ENCODE peak calls at places on chromosomes 13 and 19, in five cellular contexts. Y is hepatocyte, B is neural progenitor cell, U is A549, C is ascending aorta. L is an unnamed sample.

GRCh38 chr13:99159331-99160061 is 41.2 kb upstream of the UBAC2 start:
- DNase-seq in Y (no peak), B (no peak), U (no peak), C (no peak), L (no peak)

GRCh38 chr13:49454388-49455015 is 10.4 kb downstream of the SETDB2 start:
- DNase-seq in Y (no peak), B (no peak), U (no peak), C (no peak), L (no peak)

GRCh38 chr19:23075031-23075733 is 41.6 kb upstream of the ZNF730 start:
- DNase-seq in Y (peak; percentile 87), B (peak; percentile 93), U (no peak), C (peak; percentile 70), L (no peak)

GRCh38 chr13:49220035-49220855 is at the start of gene MLNR:
- DNase-seq in Y (peak; percentile 46), B (peak; percentile 76), U (peak; percentile 67), C (no peak), L (no peak)

GRCh38 chr13:30805132-30805537 is 69.8 kb downstream of the ALOX5AP start:
- DNase-seq in Y (no peak), B (no peak), U (no peak), C (no peak), L (no peak)

GRCh38 chr19:48329167-48329891 is 4.0 kb downstream of the EMP3 start:
- DNase-seq in Y (peak; percentile 73), B (no peak), U (no peak), C (no peak), L (no peak)

GRCh38 chr19:43461303-43461702 is 4.1 kb downstream of the LYPD3 start:
- DNase-seq in Y (no peak), B (no peak), U (no peak), C (no peak), L (no peak)

GRCh38 chr13:95948646-95949045 is 104.6 kb downstream of the UGGT2 start:
- DNase-seq in Y (no peak), B (no peak), U (no peak), C (no peak), L (no peak)

GRCh38 chr13:34358811-34359513 is 541.0 kb downstream of the RFC3 start:
- DNase-seq in Y (no peak), B (no peak), U (no peak), C (no peak), L (no peak)

GRCh38 chr19:55160986-55161365 is 3.4 kb upstream of the TNNI3 start:
- DNase-seq in Y (no peak), B (no peak), U (no peak), C (no peak), L (no peak)

GRCh38 chr13:70098669-70099068 is 9.0 kb upstream of the ATXN8OS start:
- DNase-seq in Y (peak; percentile 8), B (no peak), U (no peak), C (no peak), L (no peak)

GRCh38 chr13:40780822-40781401 is 8.5 kb upstream of the SLC25A15 start:
- DNase-seq in Y (no peak), B (no peak), U (no peak), C (no peak), L (no peak)

GRCh38 chr13:97028441-97029299 is 34.4 kb upstream of the OXGR1 start:
- DNase-seq in Y (peak; percentile 74), B (peak; percentile 45), U (peak; percentile 23), C (peak; percentile 84), L (peak; percentile 60)

GRCh38 chr13:75757336-75757735 is 121.2 kb downstream of the LMO7 start:
- DNase-seq in Y (no peak), B (no peak), U (no peak), C (no peak), L (no peak)

GRCh38 chr19:38152461-38153379 is 71.3 kb downstream of the DPF1 start:
- DNase-seq in Y (no peak), B (no peak), U (no peak), C (no peak), L (no peak)

GRCh38 chr13:97275265-97275664 is 53.1 kb downstream of the MBNL2 start:
- DNase-seq in Y (peak; percentile 41), B (no peak), U (no peak), C (no peak), L (no peak)

GRCh38 chr19:343941-344624 is 513 bp downstream of the MIER2 start:
- DNase-seq in Y (peak; percentile 64), B (peak; percentile 81), U (peak; percentile 47), C (no peak), L (no peak)

GRCh38 chr19:7533281-7533819 is 2.2 kb upstream of the PNPLA6 start:
- DNase-seq in Y (no peak), B (peak; percentile 35), U (no peak), C (peak; percentile 80), L (peak; percentile 38)

DNA sequence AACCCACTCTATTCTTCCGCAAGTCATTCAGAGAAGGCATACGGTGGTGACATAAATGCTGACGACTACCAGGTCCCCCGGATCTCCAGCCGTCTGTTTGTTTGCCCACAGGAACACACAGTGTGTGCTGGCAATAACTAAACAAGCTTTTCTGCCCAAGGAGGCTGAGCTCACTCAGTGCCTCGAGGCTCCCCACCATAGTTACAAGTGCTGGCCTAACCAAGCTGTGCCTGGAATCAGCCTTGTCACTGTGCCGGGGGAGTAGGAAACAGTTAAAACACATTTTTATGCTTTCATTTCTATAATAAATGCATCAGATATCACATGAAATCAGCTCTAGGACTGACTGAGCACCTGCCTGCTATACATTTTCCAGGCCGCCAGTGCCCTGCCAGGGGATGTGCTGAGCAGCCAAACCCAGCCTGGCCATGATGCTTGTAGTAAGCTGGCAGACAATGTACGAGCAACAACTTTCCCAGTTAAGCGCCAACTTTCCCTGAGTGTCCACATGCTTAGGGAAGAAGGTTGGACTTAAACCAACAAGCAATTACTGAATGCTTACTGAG is 28.1 kb downstream of the BRD4 start:
- DNase-seq in Y (no peak), B (no peak), U (no peak), C (no peak), L (no peak)
- H3K4me1 ChIP-seq in Y (peaks cover 25% of the 10 kb centered on the region), B (peaks cover under 1% of the 10 kb centered on the region), U (peaks cover 61% of the 10 kb centered on the region), C (peaks cover 61% of the 10 kb centered on the region), L (peaks cover 3% of the 10 kb centered on the region)

DNA sequence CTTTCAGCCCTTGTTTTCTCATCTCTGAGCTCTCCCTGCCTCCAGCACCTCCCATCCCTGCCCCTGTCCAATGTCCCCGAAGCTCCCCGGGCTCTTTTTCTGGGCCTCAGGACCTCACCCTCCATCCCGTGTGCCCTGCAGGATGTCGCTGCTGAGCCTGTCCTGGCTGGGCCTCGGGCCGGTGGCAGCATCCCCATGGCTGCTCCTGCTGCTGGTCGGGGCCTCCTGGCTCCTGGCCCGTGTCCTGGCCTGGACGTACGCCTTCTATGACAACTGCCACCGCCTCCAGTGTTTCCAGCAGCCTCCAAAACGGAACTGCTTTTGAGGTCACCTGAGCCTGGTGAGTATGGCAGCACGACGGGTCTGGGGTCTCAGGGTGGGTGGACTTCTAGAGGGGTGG is 51.1 kb upstream of the CYP4F8 start:
- DNase-seq in Y (no peak), B (no peak), U (no peak), C (no peak), L (no peak)
- H3K27ac ChIP-seq in Y (no peak overlapping the region), B (no peak overlapping the region), U (no peak overlapping the region), C (no peak overlapping the region), L (no peak overlapping the region)

DNA sequence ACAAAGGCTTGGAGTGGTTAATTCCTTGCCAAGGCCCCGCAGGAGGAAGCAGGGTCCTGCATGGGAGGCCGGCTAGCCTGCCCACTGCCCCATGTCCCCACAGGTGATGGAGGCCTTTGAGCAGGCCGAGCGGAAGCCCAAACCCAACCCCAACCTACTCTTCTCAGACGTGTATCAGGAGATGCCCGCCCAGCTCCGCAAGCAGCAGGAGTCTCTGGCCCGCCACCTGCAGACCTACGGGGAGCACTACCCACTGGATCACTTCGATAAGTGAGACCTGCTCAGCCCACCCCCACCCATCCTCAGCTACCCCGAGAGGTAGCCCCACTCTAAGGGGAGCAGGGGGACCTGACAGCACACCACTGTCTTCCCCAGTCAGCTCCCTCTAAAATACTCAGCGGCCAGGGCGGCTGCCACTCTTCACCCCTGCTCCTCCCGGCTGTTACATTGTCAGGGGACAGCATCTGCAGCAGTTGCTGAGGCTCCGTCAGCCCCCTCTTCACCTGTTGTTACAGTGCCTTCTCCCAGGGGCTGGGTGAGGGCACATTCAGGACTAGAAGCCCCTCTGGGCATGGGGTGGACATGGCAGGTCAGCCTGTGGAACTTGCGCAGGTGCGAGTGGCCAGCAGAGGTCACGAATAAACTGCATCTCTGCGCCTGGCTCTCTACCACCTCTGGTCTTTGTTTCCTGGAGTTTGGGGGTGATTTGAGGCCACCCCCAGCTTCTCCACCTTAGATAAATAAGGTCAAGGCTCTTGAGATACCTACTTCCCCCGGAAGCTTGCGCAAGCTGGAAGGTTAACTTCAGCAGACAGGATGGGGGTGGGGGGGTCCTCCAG is 2.6 kb downstream of the B3GNT8 start:
- DNase-seq in Y (no peak), B (no peak), U (no peak), C (no peak), L (no peak)
- H3K4me1 ChIP-seq in Y (peaks cover 25% of the 10 kb centered on the region), B (peaks cover 10% of the 10 kb centered on the region), U (no peaks in the 10 kb centered on the region), C (peaks cover 21% of the 10 kb centered on the region), L (no peaks in the 10 kb centered on the region)

GRCh38 chr13:29548722-29549446 is 46.6 kb downstream of the SLC7A1 start:
- DNase-seq in Y (peak; percentile 51), B (no peak), U (no peak), C (no peak), L (no peak)
- H3K27ac ChIP-seq in Y (peak overlapping the region; percentile 43), B (no peak overlapping the region), U (no peak overlapping the region), C (no peak overlapping the region), L (no peak overlapping the region)

DNA sequence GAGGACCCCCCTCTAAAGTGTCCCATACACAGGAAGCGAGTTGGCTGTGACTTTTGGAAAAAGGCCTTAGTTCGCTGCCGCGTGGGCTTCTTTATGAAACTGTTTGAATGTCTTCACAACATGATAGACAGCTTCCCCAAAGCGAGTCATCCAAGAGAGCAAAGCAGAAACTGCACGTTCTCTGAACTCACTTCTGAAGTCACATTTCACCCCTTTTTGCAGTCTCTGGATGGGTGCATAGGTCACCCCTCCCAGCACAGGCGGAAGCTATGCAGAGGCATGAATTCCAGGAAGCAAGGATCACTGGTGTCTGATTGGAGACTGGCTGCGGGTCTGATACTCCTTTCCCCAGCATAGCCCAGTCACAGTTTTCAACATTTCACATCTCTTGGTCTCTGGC is 10.6 kb downstream of the GPI start:
- DNase-seq in Y (no peak), B (no peak), U (no peak), C (no peak), L (no peak)
- H3K4me1 ChIP-seq in Y (no peaks in the 10 kb centered on the region), B (no peaks in the 10 kb centered on the region), U (no peaks in the 10 kb centered on the region), C (no peaks in the 10 kb centered on the region), L (no peaks in the 10 kb centered on the region)

GRCh38 chr19:1646931-1647663 is 5.3 kb downstream of the TCF3 start:
- DNase-seq in Y (no peak), B (no peak), U (no peak), C (no peak), L (no peak)

GRCh38 chr19:1647664-1648155 is 4.7 kb downstream of the TCF3 start:
- DNase-seq in Y (no peak), B (no peak), U (no peak), C (no peak), L (no peak)

GRCh38 chr19:1646149-1646930 is 6.1 kb downstream of the TCF3 start:
- DNase-seq in Y (no peak), B (no peak), U (no peak), C (no peak), L (no peak)

GRCh38 chr19:1644070-1644469 is 8.3 kb downstream of the TCF3 start:
- DNase-seq in Y (no peak), B (no peak), U (no peak), C (no peak), L (no peak)

DNA sequence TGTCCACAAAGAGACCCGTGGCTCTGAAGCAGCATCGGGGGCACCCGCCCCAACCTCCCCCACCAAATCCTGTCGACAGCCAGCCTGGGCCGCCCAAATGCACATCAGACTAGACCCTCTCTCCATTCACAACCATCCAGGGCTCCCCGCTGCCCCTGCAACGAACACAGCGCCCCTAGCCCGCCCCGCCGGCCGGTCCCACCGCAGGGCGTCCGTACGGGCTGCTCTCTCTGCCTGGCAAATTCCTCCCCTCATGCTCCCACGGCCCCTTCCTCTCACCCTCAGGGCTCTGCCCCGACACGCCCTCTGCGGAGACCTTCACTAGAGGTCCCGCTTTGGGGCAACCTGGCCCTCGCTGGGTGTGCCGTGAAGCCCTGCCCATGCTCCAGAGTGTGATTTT is 7.1 kb downstream of the TCF3 start:
- DNase-seq in Y (no peak), B (no peak), U (no peak), C (no peak), L (no peak)
- H3K27ac ChIP-seq in Y (no peak overlapping the region), B (no peak overlapping the region), U (no peak overlapping the region), C (no peak overlapping the region), L (no peak overlapping the region)